ENCODE peak calls at places on chromosomes 12 and 14, in six cellular contexts. One of them, this sample, is unnamed. For H3K27me3, the result is how much of the 10 kb centered on the place peaks cover.

GRCh38 chr14:36264107-36264506 is 56.3 kb downstream of the MBIP start:
- DNase-seq in AG04450: no peak
- DNase-seq in fibroblast of lung: no peak
- DNase-seq in lower lobe of right lung: no peak
- DNase-seq in GM06990: no peak
- DNase-seq in heart right ventricle: no peak
- DNase-seq in this sample: no peak

GRCh38 chr14:74531467-74531866 is 37.9 kb downstream of the ISCA2 start:
- DNase-seq in fibroblast of lung: peak
- DNase-seq in heart right ventricle: peak
- DNase-seq in AG04450: no peak
- DNase-seq in GM06990: no peak
- DNase-seq in lower lobe of right lung: no peak
- DNase-seq in this sample: peak

GRCh38 chr12:70549340-70550179 is 87.7 kb downstream of the PTPRB start:
- DNase-seq in AG04450: no peak
- DNase-seq in GM06990: no peak
- DNase-seq in fibroblast of lung: no peak
- DNase-seq in heart right ventricle: no peak
- DNase-seq in lower lobe of right lung: no peak
- DNase-seq in this sample: no peak

GRCh38 chr12:45125997-45126396 is 75.1 kb upstream of the DBX2 start:
- DNase-seq in fibroblast of lung: no peak
- DNase-seq in lower lobe of right lung: no peak
- DNase-seq in heart right ventricle: no peak
- DNase-seq in GM06990: no peak
- DNase-seq in AG04450: no peak
- DNase-seq in this sample: no peak

GRCh38 chr14:32738206-32738871 is 200.3 kb upstream of the NPAS3 start:
- DNase-seq in lower lobe of right lung: no peak
- DNase-seq in heart right ventricle: no peak
- DNase-seq in AG04450: no peak
- DNase-seq in fibroblast of lung: no peak
- DNase-seq in GM06990: no peak
- DNase-seq in this sample: no peak

GRCh38 chr12:7146228-7146627 is 16.1 kb downstream of the CLSTN3 start:
- DNase-seq in AG04450: no peak
- DNase-seq in heart right ventricle: no peak
- DNase-seq in lower lobe of right lung: no peak
- DNase-seq in GM06990: no peak
- DNase-seq in fibroblast of lung: no peak
- DNase-seq in this sample: no peak

GRCh38 chr14:94681300-94682060 is 69.3 kb downstream of the SERPINA3 start:
- DNase-seq in fibroblast of lung: peak
- DNase-seq in lower lobe of right lung: no peak
- DNase-seq in heart right ventricle: no peak
- DNase-seq in AG04450: no peak
- DNase-seq in GM06990: no peak
- DNase-seq in this sample: peak

GRCh38 chr12:26122681-26123481 is 2.0 kb downstream of the BHLHE41 start:
- DNase-seq in fibroblast of lung: peak
- DNase-seq in heart right ventricle: peak
- DNase-seq in lower lobe of right lung: peak
- DNase-seq in AG04450: no peak
- DNase-seq in GM06990: peak
- DNase-seq in this sample: peak

GRCh38 chr14:99258341-99258781 is 13.6 kb downstream of the BCL11B start:
- DNase-seq in AG04450: no peak
- DNase-seq in GM06990: no peak
- DNase-seq in lower lobe of right lung: no peak
- DNase-seq in fibroblast of lung: no peak
- DNase-seq in heart right ventricle: no peak
- DNase-seq in this sample: no peak

DNA sequence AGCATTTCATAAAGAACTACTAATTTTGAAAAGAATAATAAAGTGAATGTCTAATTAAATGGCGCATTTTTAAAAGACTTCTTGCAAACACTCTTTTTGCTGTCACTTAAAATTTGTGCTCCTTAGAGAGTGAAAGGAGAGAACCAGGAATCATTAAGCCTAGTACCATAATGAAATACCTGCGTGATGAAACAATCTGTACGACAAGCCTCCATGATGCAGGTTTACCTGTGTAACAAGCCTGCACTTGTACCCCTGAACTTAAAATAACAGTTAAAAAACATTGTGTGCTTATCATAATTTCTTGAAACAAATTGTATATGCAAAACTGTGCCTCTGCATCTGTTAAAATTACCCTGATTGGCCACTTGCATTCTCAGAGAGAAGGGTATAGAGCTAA is 108.1 kb downstream of the MGAT4C start:
- DNase-seq in lower lobe of right lung: no peak
- DNase-seq in fibroblast of lung: no peak
- DNase-seq in heart right ventricle: no peak
- DNase-seq in GM06990: no peak
- DNase-seq in AG04450: no peak
- DNase-seq in this sample: no peak
- H3K27me3 ChIP-seq in lower lobe of right lung: under half
- H3K27me3 ChIP-seq in fibroblast of lung: under half
- H3K27me3 ChIP-seq in heart right ventricle: under half
- H3K27me3 ChIP-seq in GM06990: under half
- H3K27me3 ChIP-seq in AG04450: under half
- H3K27me3 ChIP-seq in this sample: under half

GRCh38 chr12:109461846-109462766 is 15.0 kb downstream of the KCTD10 start:
- DNase-seq in heart right ventricle: peak
- DNase-seq in fibroblast of lung: peak
- DNase-seq in AG04450: peak
- DNase-seq in GM06990: no peak
- DNase-seq in lower lobe of right lung: peak
- DNase-seq in this sample: peak

GRCh38 chr12:109462868-109463692 is 14.0 kb downstream of the KCTD10 start:
- DNase-seq in fibroblast of lung: peak
- DNase-seq in GM06990: no peak
- DNase-seq in AG04450: peak
- DNase-seq in lower lobe of right lung: peak
- DNase-seq in heart right ventricle: peak
- DNase-seq in this sample: peak

GRCh38 chr12:109459247-109459646 is 17.9 kb downstream of the KCTD10 start:
- DNase-seq in lower lobe of right lung: no peak
- DNase-seq in GM06990: no peak
- DNase-seq in AG04450: peak
- DNase-seq in fibroblast of lung: peak
- DNase-seq in heart right ventricle: no peak
- DNase-seq in this sample: no peak

GRCh38 chr12:109460538-109460937 is 16.6 kb downstream of the KCTD10 start:
- DNase-seq in lower lobe of right lung: peak
- DNase-seq in GM06990: no peak
- DNase-seq in heart right ventricle: no peak
- DNase-seq in fibroblast of lung: no peak
- DNase-seq in AG04450: no peak
- DNase-seq in this sample: peak

GRCh38 chr12:109461049-109461845 is 15.9 kb downstream of the KCTD10 start:
- DNase-seq in lower lobe of right lung: peak
- DNase-seq in fibroblast of lung: peak
- DNase-seq in GM06990: no peak
- DNase-seq in AG04450: no peak
- DNase-seq in heart right ventricle: peak
- DNase-seq in this sample: no peak
- H3K4me3 ChIP-seq in lower lobe of right lung: peak
- H3K4me3 ChIP-seq in fibroblast of lung: no peak
- H3K4me3 ChIP-seq in GM06990: no peak
- H3K4me3 ChIP-seq in AG04450: no peak
- H3K4me3 ChIP-seq in heart right ventricle: no peak
- H3K4me3 ChIP-seq in this sample: no peak

GRCh38 chr12:120225852-120226640 is 25.1 kb upstream of the RPLP0 start:
- DNase-seq in fibroblast of lung: no peak
- DNase-seq in heart right ventricle: peak
- DNase-seq in AG04450: no peak
- DNase-seq in lower lobe of right lung: peak
- DNase-seq in GM06990: peak
- DNase-seq in this sample: peak
- TF ChIP-seq CTCF in fibroblast of lung: no peak
- TF ChIP-seq CTCF in heart right ventricle: no peak
- TF ChIP-seq CTCF in AG04450: no peak
- TF ChIP-seq CTCF in lower lobe of right lung: peak
- TF ChIP-seq CTCF in GM06990: peak
- TF ChIP-seq CTCF in this sample: peak

DNA sequence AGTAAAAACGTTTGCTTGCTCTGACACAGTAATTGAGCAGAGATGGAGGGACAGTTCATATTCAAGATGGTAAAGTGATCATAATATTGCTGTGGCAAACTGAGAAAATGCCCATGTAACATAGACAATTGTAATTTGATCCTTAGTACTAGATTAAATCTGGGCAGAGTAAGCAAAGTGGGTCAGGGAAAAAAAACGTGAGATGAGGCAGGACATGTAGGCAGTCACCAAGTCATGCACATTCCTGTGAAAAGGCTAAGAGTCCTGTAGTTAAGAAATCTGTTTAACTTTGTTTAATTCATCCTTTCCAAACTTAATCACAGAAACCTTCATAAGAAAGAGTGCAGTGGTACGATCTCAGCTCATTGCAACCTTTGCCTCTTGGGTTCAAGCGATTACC is 16.1 kb downstream of the BTBD7 start:
- DNase-seq in lower lobe of right lung: no peak
- DNase-seq in heart right ventricle: no peak
- DNase-seq in GM06990: no peak
- DNase-seq in AG04450: no peak
- DNase-seq in fibroblast of lung: no peak
- DNase-seq in this sample: no peak
- H3K27me3 ChIP-seq in lower lobe of right lung: under half
- H3K27me3 ChIP-seq in heart right ventricle: under half
- H3K27me3 ChIP-seq in GM06990: under half
- H3K27me3 ChIP-seq in AG04450: under half
- H3K27me3 ChIP-seq in fibroblast of lung: under half
- H3K27me3 ChIP-seq in this sample: under half

GRCh38 chr12:13571035-13571434 is 374.5 kb downstream of the EMP1 start:
- DNase-seq in lower lobe of right lung: no peak
- DNase-seq in AG04450: no peak
- DNase-seq in fibroblast of lung: no peak
- DNase-seq in heart right ventricle: no peak
- DNase-seq in GM06990: no peak
- DNase-seq in this sample: no peak

GRCh38 chr12:13581031-13581430 is 384.5 kb downstream of the EMP1 start:
- DNase-seq in lower lobe of right lung: no peak
- DNase-seq in AG04450: no peak
- DNase-seq in GM06990: no peak
- DNase-seq in heart right ventricle: no peak
- DNase-seq in fibroblast of lung: no peak
- DNase-seq in this sample: no peak

GRCh38 chr12:13573698-13574321 is 377.3 kb downstream of the EMP1 start:
- DNase-seq in GM06990: no peak
- DNase-seq in fibroblast of lung: peak
- DNase-seq in heart right ventricle: no peak
- DNase-seq in lower lobe of right lung: no peak
- DNase-seq in AG04450: no peak
- DNase-seq in this sample: no peak

GRCh38 chr12:13582421-13582820 is 385.9 kb downstream of the EMP1 start:
- DNase-seq in AG04450: no peak
- DNase-seq in GM06990: no peak
- DNase-seq in lower lobe of right lung: no peak
- DNase-seq in fibroblast of lung: no peak
- DNase-seq in heart right ventricle: no peak
- DNase-seq in this sample: no peak

GRCh38 chr12:13576935-13577334 is 380.4 kb downstream of the EMP1 start:
- DNase-seq in AG04450: no peak
- DNase-seq in GM06990: no peak
- DNase-seq in lower lobe of right lung: no peak
- DNase-seq in fibroblast of lung: no peak
- DNase-seq in heart right ventricle: no peak
- DNase-seq in this sample: no peak
- H3K4me3 ChIP-seq in AG04450: no peak
- H3K4me3 ChIP-seq in GM06990: no peak
- H3K4me3 ChIP-seq in lower lobe of right lung: no peak
- H3K4me3 ChIP-seq in fibroblast of lung: no peak
- H3K4me3 ChIP-seq in heart right ventricle: no peak
- H3K4me3 ChIP-seq in this sample: no peak

GRCh38 chr12:131092911-131093901 is 139.5 kb downstream of the ADGRD1 start:
- DNase-seq in fibroblast of lung: no peak
- DNase-seq in AG04450: no peak
- DNase-seq in lower lobe of right lung: peak
- DNase-seq in GM06990: peak
- DNase-seq in heart right ventricle: no peak
- DNase-seq in this sample: peak
- TF ChIP-seq CTCF in fibroblast of lung: no peak
- TF ChIP-seq CTCF in AG04450: no peak
- TF ChIP-seq CTCF in lower lobe of right lung: no peak
- TF ChIP-seq CTCF in GM06990: peak
- TF ChIP-seq CTCF in heart right ventricle: no peak
- TF ChIP-seq CTCF in this sample: no peak

GRCh38 chr12:46749322-46749721 is 76.5 kb downstream of the SLC38A4 start:
- DNase-seq in GM06990: no peak
- DNase-seq in heart right ventricle: no peak
- DNase-seq in fibroblast of lung: no peak
- DNase-seq in lower lobe of right lung: no peak
- DNase-seq in AG04450: no peak
- DNase-seq in this sample: no peak
- H3K27me3 ChIP-seq in GM06990: under half
- H3K27me3 ChIP-seq in heart right ventricle: under half
- H3K27me3 ChIP-seq in fibroblast of lung: under half
- H3K27me3 ChIP-seq in lower lobe of right lung: under half
- H3K27me3 ChIP-seq in AG04450: under half
- H3K27me3 ChIP-seq in this sample: under half

DNA sequence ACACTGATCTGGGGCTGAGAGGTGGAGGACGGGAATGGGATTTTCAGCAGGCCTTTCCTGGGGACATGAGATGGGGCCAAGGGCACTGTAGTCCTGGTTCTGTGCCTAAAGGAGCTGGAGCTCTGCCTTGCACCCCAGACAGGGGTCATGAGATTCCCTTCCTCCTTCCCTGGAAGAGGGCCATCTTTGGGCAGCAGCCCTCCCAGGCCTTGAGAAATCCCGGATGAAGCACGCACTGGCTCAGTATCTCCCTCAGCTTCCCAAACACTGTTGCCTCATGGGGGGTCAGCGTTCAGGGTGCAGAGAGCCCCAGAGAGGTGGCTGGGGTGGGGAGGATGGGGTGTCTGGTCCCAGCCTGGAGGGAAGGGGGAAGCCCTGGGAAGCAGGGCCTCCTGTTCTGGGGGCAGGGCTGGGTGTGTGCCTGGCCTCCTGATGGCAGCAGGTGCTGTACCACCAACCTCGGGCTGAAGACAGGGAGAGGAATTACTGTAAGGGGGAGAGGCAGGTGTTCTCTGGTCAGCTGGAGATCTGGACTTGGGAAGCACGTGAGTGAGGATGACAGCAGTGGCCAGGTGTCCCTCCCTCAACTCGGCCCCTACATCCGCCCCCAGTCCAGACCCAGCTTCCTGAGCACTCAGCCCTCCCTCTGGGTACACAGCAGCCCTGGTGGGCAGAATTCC is 8.4 kb upstream of the NR4A1 start:
- DNase-seq in GM06990: no peak
- DNase-seq in AG04450: no peak
- DNase-seq in heart right ventricle: no peak
- DNase-seq in lower lobe of right lung: no peak
- DNase-seq in fibroblast of lung: no peak
- DNase-seq in this sample: no peak
- H3K4me3 ChIP-seq in GM06990: no peak
- H3K4me3 ChIP-seq in AG04450: no peak
- H3K4me3 ChIP-seq in heart right ventricle: no peak
- H3K4me3 ChIP-seq in lower lobe of right lung: no peak
- H3K4me3 ChIP-seq in fibroblast of lung: no peak
- H3K4me3 ChIP-seq in this sample: no peak

This sample was measured in upper lobe of left lung.